ENCODE peak calls at places on chromosomes 16 and 17, in four cellular contexts. B is progenitor cell of endocrine pancreas; E is CD8-positive, alpha-beta memory T cell; U is SK-N-SH. M is an unnamed sample.

GRCh38 chr16:84726670-84727467 is 27.1 kb downstream of the USP10 start:
- DNase-seq in B (no peak), E (no peak), U (no peak), M (peak; percentile 46)

GRCh38 chr17:3983945-3984484 is 19.8 kb upstream of the ATP2A3 start:
- DNase-seq in E (no peak), U (peak; percentile 25), B (no peak), M (no peak)

GRCh38 chr16:6749714-6750113 is 582.9 kb upstream of the RBFOX1 start:
- DNase-seq in U (no peak), B (no peak), E (no peak), M (no peak)

GRCh38 chr16:65095090-65095728 is 26.7 kb downstream of the CDH11 start:
- DNase-seq in U (no peak), B (no peak), E (no peak), M (no peak)

GRCh38 chr17:66627985-66628384 is 206.9 kb upstream of the CACNG5 start:
- DNase-seq in U (peak; percentile 49), E (no peak), B (no peak), M (no peak)

GRCh38 chr17:36755586-36755985 is 154.2 kb downstream of the MRM1 start:
- DNase-seq in B (no peak), E (no peak), U (peak; percentile 68), M (no peak)

GRCh38 chr17:75277664-75278071 is 6.6 kb upstream of the MIF4GD start:
- DNase-seq in E (no peak), B (no peak), U (no peak), M (no peak)

GRCh38 chr16:51722467-51722866 is 571.4 kb upstream of the SALL1 start:
- DNase-seq in E (no peak), U (no peak), B (no peak), M (no peak)

GRCh38 chr16:35174006-35174405 is 1714.6 kb downstream of the TP53TG3F start:
- DNase-seq in E (no peak), B (no peak), U (no peak), M (no peak)

GRCh38 chr17:82388223-82388921 is 16.8 kb downstream of the UTS2R start:
- DNase-seq in U (peak; percentile 63), B (no peak), E (no peak), M (no peak)

GRCh38 chr17:80773243-80773991 is 218.2 kb upstream of the CHMP6 start:
- DNase-seq in E (no peak), U (peak; percentile 78), B (no peak), M (no peak)

GRCh38 chr17:61440697-61441096 is 11.5 kb upstream of the TBX4 start:
- DNase-seq in E (no peak), B (no peak), U (no peak), M (no peak)

GRCh38 chr17:14427914-14428639 is 127.2 kb downstream of the HS3ST3B1 start:
- DNase-seq in E (peak; percentile 37), U (no peak), B (no peak), M (peak; percentile 72)

GRCh38 chr16:23877107-23878070 is 41.6 kb downstream of the PRKCB start:
- DNase-seq in E (no peak), B (no peak), U (no peak), M (no peak)

GRCh38 chr16:84286568-84287220 is 8.0 kb upstream of the WFDC1 start:
- DNase-seq in E (no peak), B (no peak), U (no peak), M (no peak)

GRCh38 chr17:29124931-29125270 is 55.3 kb downstream of the MYO18A start:
- DNase-seq in B (no peak), E (no peak), U (no peak), M (no peak)

GRCh38 chr17:19021622-19022083 is 17.1 kb upstream of the FAM83G start:
- DNase-seq in B (no peak), E (no peak), U (no peak), M (no peak)

GRCh38 chr16:324451-325334 is 27.8 kb downstream of the AXIN1 start:
- DNase-seq in E (peak; percentile 66), B (no peak), U (no peak), M (peak; percentile 87)

GRCh38 chr17:8602679-8603078 is 27.8 kb downstream of the MYH10 start:
- DNase-seq in E (no peak), B (no peak), U (no peak), M (no peak)

GRCh38 chr16:3879887-3880564 is 487 bp downstream of the CREBBP start:
- DNase-seq in B (peak; percentile 44), E (peak; percentile 67), U (peak; percentile 91), M (peak; percentile 72)

GRCh38 chr16:29808219-29808900 is 2.0 kb downstream of the MAZ start:
- DNase-seq in E (no peak), U (no peak), B (no peak), M (no peak)

M was measured in naive B cell.